ENCODE peak calls at places on chromosome 20, in five cellular contexts. Q is mesendoderm, K is IMR-90, P is H9, S is mesenchymal stem cell. R is an unnamed sample.
A peak's percentile ranks its signal among the peaks of the same experiment; 100 is the strongest.

GRCh38 chr20:11496382-11496781 is 421.3 kb upstream of the BTBD3 start:
- DNase-seq in Q (peak; percentile 81), K (peak; percentile 15), P (no peak), S (no peak), R (no peak)

GRCh38 chr20:48421547-48421946 is 406.3 kb downstream of the PREX1 start:
- DNase-seq in Q (no peak), K (no peak), P (no peak), S (no peak), R (no peak)

GRCh38 chr20:12847862-12848261 is 160.9 kb upstream of the SPTLC3 start:
- DNase-seq in Q (no peak), K (no peak), P (no peak), S (peak; percentile 9), R (no peak)

GRCh38 chr20:32767418-32768198 is 5.4 kb downstream of the DNMT3B start:
- DNase-seq in Q (no peak), K (no peak), P (no peak), S (no peak), R (no peak)

GRCh38 chr20:47360207-47360488 is 3.6 kb upstream of the ZMYND8 start:
- DNase-seq in Q (no peak), K (peak; percentile 64), P (no peak), S (peak; percentile 92), R (no peak)

GRCh38 chr20:46336735-46337134 is 28.4 kb upstream of the CDH22 start:
- DNase-seq in Q (no peak), K (no peak), P (no peak), S (no peak), R (no peak)

GRCh38 chr20:6767166-6767535 is 335 bp upstream of the BMP2 start:
- DNase-seq in Q (no peak), K (no peak), P (peak; percentile 34), S (no peak), R (no peak)

GRCh38 chr20:35884541-35884865 is 69.8 kb downstream of the SCAND1 start:
- DNase-seq in Q (no peak), K (no peak), P (no peak), S (no peak), R (no peak)

GRCh38 chr20:330233-331149 is 5.1 kb downstream of the SOX12 start:
- DNase-seq in Q (peak; percentile 90), K (peak; percentile 66), P (peak; percentile 72), S (peak; percentile 83), R (peak; percentile 67)

GRCh38 chr20:54194724-54195438 is 13.0 kb upstream of the PFDN4 start:
- DNase-seq in Q (no peak), K (peak; percentile 3), P (no peak), S (no peak), R (no peak)

GRCh38 chr20:35912877-35913276 is 41.4 kb downstream of the SCAND1 start:
- DNase-seq in Q (no peak), K (no peak), P (no peak), S (no peak), R (no peak)

GRCh38 chr20:49160057-49160929 is 27.8 kb downstream of the STAU1 start:
- DNase-seq in Q (no peak), K (no peak), P (no peak), S (no peak), R (no peak)

GRCh38 chr20:33211817-33212424 is 5.2 kb upstream of the BPIFA3 start:
- DNase-seq in Q (peak; percentile 91), K (peak; percentile 33), P (peak; percentile 82), S (peak; percentile 23), R (peak; percentile 54)

GRCh38 chr20:4256886-4257285 is 241.5 kb upstream of the RNF24 start:
- DNase-seq in Q (peak; percentile 8), K (no peak), P (no peak), S (no peak), R (no peak)

GRCh38 chr20:48180039-48180438 is 394.8 kb upstream of the SULF2 start:
- DNase-seq in Q (no peak), K (no peak), P (no peak), S (peak; percentile 69), R (no peak)

GRCh38 chr20:38222231-38222922 is 38.2 kb downstream of the KIAA1755 start:
- DNase-seq in Q (peak; percentile 81), K (peak; percentile 48), P (peak; percentile 81), S (peak; percentile 60), R (peak; percentile 73)

GRCh38 chr20:31842471-31843157 is 2.8 kb downstream of the FOXS1 start:
- DNase-seq in Q (no peak), K (peak; percentile 59), P (no peak), S (peak; percentile 80), R (no peak)

GRCh38 chr20:46230811-46231282 is 77.5 kb downstream of the CDH22 start:
- DNase-seq in Q (peak; percentile 87), K (peak; percentile 24), P (peak; percentile 80), S (peak; percentile 34), R (peak; percentile 72)

GRCh38 chr20:32982617-32983458 is 21.4 kb downstream of the SUN5 start:
- DNase-seq in Q (peak; percentile 50), K (no peak), P (no peak), S (no peak), R (no peak)

GRCh38 chr20:33030569-33030968 is 879 bp upstream of the BPIFB6 start:
- DNase-seq in Q (no peak), K (no peak), P (no peak), S (no peak), R (no peak)

GRCh38 chr20:32742322-32743236 is 688 bp downstream of the COMMD7 start:
- DNase-seq in Q (peak; percentile 87), K (no peak), P (no peak), S (no peak), R (no peak)

GRCh38 chr20:4471221-4471620 is 250.5 kb upstream of the PRND start:
- DNase-seq in Q (no peak), K (peak; percentile 28), P (no peak), S (no peak), R (no peak)

GRCh38 chr20:33124994-33125393 is 43.0 kb upstream of the BPIFA2 start:
- DNase-seq in Q (no peak), K (no peak), P (no peak), S (no peak), R (no peak)

GRCh38 chr20:54214566-54214965 is 6.7 kb downstream of the PFDN4 start:
- DNase-seq in Q (no peak), K (no peak), P (no peak), S (no peak), R (no peak)

GRCh38 chr20:48336647-48337046 is 491.2 kb downstream of the PREX1 start:
- DNase-seq in Q (no peak), K (no peak), P (no peak), S (no peak), R (no peak)

GRCh38 chr20:46400253-46400652 is 6.2 kb downstream of the ELMO2 start:
- DNase-seq in Q (peak; percentile 38), K (peak; percentile 80), P (no peak), S (peak; percentile 91), R (no peak)

GRCh38 chr20:41366546-41367392 is at the start of gene EMILIN3:
- DNase-seq in Q (peak; percentile 43), K (no peak), P (peak; percentile 61), S (no peak), R (peak; percentile 62)

GRCh38 chr20:18835850-18836249 is 22.3 kb downstream of the SCP2D1 start:
- DNase-seq in Q (no peak), K (no peak), P (no peak), S (no peak), R (no peak)

GRCh38 chr20:20611165-20611564 is 101.3 kb downstream of the RALGAPA2 start:
- DNase-seq in Q (no peak), K (no peak), P (no peak), S (no peak), R (no peak)

GRCh38 chr20:63496404-63497120 is 2.3 kb downstream of the EEF1A2 start:
- DNase-seq in Q (no peak), K (no peak), P (peak; percentile 35), S (no peak), R (no peak)
- H3K4me2 ChIP-seq in Q (peak overlapping the region; percentile 46), K (peak overlapping the region; percentile 93), P (peak overlapping the region; percentile 35), S (peak overlapping the region; percentile 68), R (peak overlapping the region; percentile 18)

DNA sequence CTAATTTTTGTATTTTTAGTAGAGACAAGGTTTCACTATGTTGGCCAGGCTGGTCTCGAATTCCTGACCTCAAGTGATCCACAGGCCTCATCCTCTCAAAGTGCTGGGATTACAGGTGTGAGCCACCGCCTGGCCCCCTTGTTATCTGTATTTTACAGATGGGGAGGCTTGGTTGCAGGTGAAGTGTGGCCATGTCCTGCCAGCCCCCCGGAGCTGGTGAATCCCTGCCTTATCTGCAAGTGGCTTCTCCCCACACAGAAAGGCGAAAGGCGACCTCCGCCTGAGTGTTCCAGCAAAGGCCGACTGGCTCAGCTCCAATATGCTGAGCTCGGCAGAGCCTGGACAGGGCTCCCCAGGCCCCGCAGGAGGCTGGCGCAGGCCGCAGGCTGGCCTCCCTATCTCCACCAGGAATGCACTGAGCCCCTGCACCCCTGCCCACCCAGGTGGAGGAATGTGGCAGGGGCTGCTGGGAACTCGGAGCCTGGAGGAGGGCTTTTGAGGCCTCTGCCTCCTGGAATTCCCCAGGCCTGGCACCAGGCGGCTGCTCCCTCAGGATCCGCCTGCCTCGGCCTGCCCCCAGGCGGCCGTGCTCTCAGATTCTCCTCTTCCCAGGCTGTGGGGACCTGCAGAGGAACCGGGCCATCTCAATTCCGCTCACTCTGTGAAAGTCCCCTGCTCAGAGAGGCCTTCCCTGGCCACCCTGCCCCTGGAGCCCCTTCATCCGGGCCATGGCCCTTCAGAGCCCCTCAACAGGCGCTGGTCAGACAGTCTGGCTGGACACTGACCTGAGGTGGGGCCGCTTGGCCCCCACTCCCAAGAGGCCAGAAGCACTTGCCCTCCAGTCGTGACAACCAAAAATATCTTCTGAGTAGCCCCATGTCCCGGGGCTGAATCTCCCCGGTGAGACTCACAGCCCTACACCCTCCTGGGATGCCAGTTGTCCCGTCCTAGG is 9.3 kb upstream of the LAMA5 start:
- DNase-seq in Q (peak; percentile 98), K (peak; percentile 32), P (peak; percentile 94), S (peak; percentile 83), R (peak; percentile 86)
- H3K23ac ChIP-seq in Q (no peak overlapping the region), K (no peak overlapping the region), P (no peak overlapping the region), S (no peak overlapping the region), R (peak overlapping the region; percentile 25)

GRCh38 chr20:57693670-57694329 is 16.0 kb downstream of the PMEPA1 start:
- DNase-seq in Q (no peak), K (no peak), P (no peak), S (no peak), R (no peak)

GRCh38 chr20:57693002-57693582 is 16.7 kb downstream of the PMEPA1 start:
- DNase-seq in Q (peak; percentile 92), K (no peak), P (peak; percentile 52), S (no peak), R (no peak)

GRCh38 chr20:57695940-57696339 is 13.9 kb downstream of the PMEPA1 start:
- DNase-seq in Q (no peak), K (no peak), P (no peak), S (no peak), R (no peak)

GRCh38 chr20:57695012-57695411 is 14.8 kb downstream of the PMEPA1 start:
- DNase-seq in Q (no peak), K (no peak), P (no peak), S (no peak), R (no peak)

GRCh38 chr20:57694481-57694880 is 15.3 kb downstream of the PMEPA1 start:
- DNase-seq in Q (no peak), K (no peak), P (no peak), S (no peak), R (no peak)
- H3K4me2 ChIP-seq in Q (no peak overlapping the region), K (no peak overlapping the region), P (no peak overlapping the region), S (no peak overlapping the region), R (no peak overlapping the region)

DNA sequence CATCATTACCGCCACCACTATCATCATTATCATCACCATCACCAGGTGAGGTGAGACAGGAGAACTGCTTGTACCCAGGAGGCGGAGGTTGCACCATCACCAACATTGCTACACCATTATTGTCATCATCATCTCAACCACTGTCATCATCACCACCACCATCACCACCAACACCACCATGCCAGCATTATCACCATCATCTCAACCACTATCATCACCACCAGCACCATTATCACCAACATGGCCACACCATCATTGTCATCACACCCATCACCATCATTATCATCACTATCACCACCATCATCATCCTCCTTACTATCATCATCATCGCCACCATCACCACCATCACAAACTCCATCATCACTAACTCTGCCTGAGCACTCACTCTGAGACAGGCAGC is 661.8 kb upstream of the DEFB115 start:
- DNase-seq in Q (no peak), K (no peak), P (no peak), S (no peak), R (no peak)
- H3K23ac ChIP-seq in Q (no peak overlapping the region), K (no peak overlapping the region), P (no peak overlapping the region), S (no peak overlapping the region), R (no peak overlapping the region)

R was measured in neuronal stem cell.